ENCODE peak calls at places on chromosomes 11 and 22, in five cellular contexts. B, G, H, A and S are unnamed samples.
A peak's percentile ranks its signal among the peaks of the same experiment; 100 is the strongest.

GRCh38 chr11:10390375-10390774 is 64.7 kb upstream of the AMPD3 start:
- DNase-seq in B (no peak), G (no peak), H (no peak), A (peak; percentile 89), S (no peak)

GRCh38 chr11:20973959-20974358 is 304.6 kb downstream of the NELL1 start:
- DNase-seq in B (no peak), G (no peak), H (no peak), A (no peak), S (no peak)

GRCh38 chr11:65981101-65981740 is 19.7 kb downstream of the SART1 start:
- DNase-seq in B (no peak), G (no peak), H (no peak), A (no peak), S (no peak)

GRCh38 chr11:134170909-134171281 is 52.9 kb downstream of the NCAPD3 start:
- DNase-seq in B (no peak), G (no peak), H (no peak), A (no peak), S (no peak)

GRCh38 chr11:131712897-131713296 is 342.5 kb downstream of the NTM start:
- DNase-seq in B (no peak), G (no peak), H (no peak), A (no peak), S (no peak)

GRCh38 chr22:25013634-25014033 is 61.1 kb downstream of the KIAA1671 start:
- DNase-seq in B (no peak), G (no peak), H (no peak), A (no peak), S (no peak)

GRCh38 chr11:85965202-85965601 is 103.7 kb downstream of the PICALM start:
- DNase-seq in B (no peak), G (no peak), H (no peak), A (no peak), S (no peak)

GRCh38 chr11:22920939-22921565 is 60.8 kb upstream of the CCDC179 start:
- DNase-seq in B (no peak), G (no peak), H (no peak), A (peak; percentile 7), S (no peak)

GRCh38 chr11:2888266-2888968 is 2.8 kb upstream of the CDKN1C start:
- DNase-seq in B (peak; percentile 94), G (peak; percentile 97), H (peak; percentile 95), A (peak; percentile 90), S (peak; percentile 91)

GRCh38 chr11:83895516-83895915 is 609.3 kb upstream of the CCDC90B start:
- DNase-seq in B (no peak), G (no peak), H (no peak), A (no peak), S (no peak)

GRCh38 chr11:10777806-10778205 is 26.8 kb downstream of the CTR9 start:
- DNase-seq in B (no peak), G (no peak), H (no peak), A (no peak), S (no peak)

GRCh38 chr22:48493733-48494132 is 1333.9 kb downstream of the BRD1 start:
- DNase-seq in B (no peak), G (peak; percentile 37), H (no peak), A (no peak), S (no peak)

GRCh38 chr11:18168372-18168771 is 4.3 kb upstream of the MRGPRX4 start:
- DNase-seq in B (no peak), G (no peak), H (no peak), A (no peak), S (no peak)

GRCh38 chr11:18172686-18173085 is at the start of gene MRGPRX4:
- DNase-seq in B (no peak), G (no peak), H (no peak), A (no peak), S (no peak)

GRCh38 chr11:18173225-18173866 is 709 bp downstream of the MRGPRX4 start:
- DNase-seq in B (no peak), G (no peak), H (no peak), A (no peak), S (no peak)

GRCh38 chr11:18171377-18172000 is 1.1 kb upstream of the MRGPRX4 start:
- DNase-seq in B (no peak), G (no peak), H (no peak), A (no peak), S (no peak)
- TF ChIP-seq CTCF in B (no peak), G (peak; percentile 51), H (no peak), A (peak; percentile 16), S (no peak)

GRCh38 chr11:113314065-113314388 is 356 bp upstream of the TTC12 start:
- DNase-seq in B (no peak), G (no peak), H (no peak), A (no peak), S (no peak)

GRCh38 chr11:113316251-113316650 is 1.9 kb downstream of the TTC12 start:
- DNase-seq in B (no peak), G (no peak), H (no peak), A (no peak), S (no peak)

GRCh38 chr11:113314389-113315301 is at the start of gene TTC12:
- DNase-seq in B (peak; percentile 94), G (peak; percentile 98), H (peak; percentile 93), A (peak; percentile 89), S (peak; percentile 95)

GRCh38 chr11:113311536-113311935 is 2.8 kb upstream of the TTC12 start:
- DNase-seq in B (no peak), G (no peak), H (no peak), A (no peak), S (no peak)

DNA sequence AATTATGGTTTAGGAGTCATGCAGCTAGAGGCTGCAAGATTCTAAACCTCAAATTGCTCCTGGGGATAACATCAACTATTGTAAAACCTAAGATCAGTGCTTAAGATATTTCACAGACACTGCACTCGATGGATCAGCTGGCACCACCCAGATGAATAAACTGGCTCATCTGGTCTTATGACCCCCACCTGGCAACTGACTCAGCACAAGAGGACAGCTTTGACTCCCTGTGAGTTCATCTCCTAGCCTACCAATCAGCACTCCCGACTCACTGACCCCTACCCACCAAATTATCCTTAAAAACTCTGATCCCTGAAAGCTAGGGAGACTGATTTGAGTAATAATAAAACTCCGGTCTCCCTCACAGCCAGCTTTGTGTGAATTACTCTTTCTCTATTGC is 782 bp upstream of the TTC12 start:
- DNase-seq in B (no peak), G (no peak), H (no peak), A (no peak), S (no peak)
- H3K4me3 ChIP-seq in B (no peak overlapping the region), G (no peak overlapping the region), H (peak overlapping the region; percentile 72), A (no peak overlapping the region), S (peak overlapping the region; percentile 77)

GRCh38 chr22:41840216-41840615 is 7.3 kb downstream of the SREBF2 start:
- DNase-seq in B (no peak), G (no peak), H (no peak), A (no peak), S (no peak)
- H3K27ac ChIP-seq in B (no peak overlapping the region), G (no peak overlapping the region), H (peak overlapping the region; percentile 74), A (peak overlapping the region; percentile 84), S (no peak overlapping the region)

GRCh38 chr11:119044708-119045107 is 12.3 kb downstream of the HYOU1 start:
- DNase-seq in B (no peak), G (peak; percentile 30), H (no peak), A (no peak), S (no peak)
- TF ChIP-seq CTCF in B (no peak), G (no peak), H (no peak), A (no peak), S (no peak)

GRCh38 chr11:62806611-62807121 is 1.4 kb upstream of the NXF1 start:
- DNase-seq in B (no peak), G (no peak), H (no peak), A (no peak), S (no peak)
- H3K4me3 ChIP-seq in B (no peak overlapping the region), G (no peak overlapping the region), H (no peak overlapping the region), A (no peak overlapping the region), S (no peak overlapping the region)

GRCh38 chr11:118108513-118108912 is 21.8 kb upstream of the SMIM35 start:
- DNase-seq in B (no peak), G (no peak), H (no peak), A (no peak), S (no peak)
- H3K27ac ChIP-seq in B (no peak overlapping the region), G (no peak overlapping the region), H (no peak overlapping the region), A (no peak overlapping the region), S (no peak overlapping the region)

DNA sequence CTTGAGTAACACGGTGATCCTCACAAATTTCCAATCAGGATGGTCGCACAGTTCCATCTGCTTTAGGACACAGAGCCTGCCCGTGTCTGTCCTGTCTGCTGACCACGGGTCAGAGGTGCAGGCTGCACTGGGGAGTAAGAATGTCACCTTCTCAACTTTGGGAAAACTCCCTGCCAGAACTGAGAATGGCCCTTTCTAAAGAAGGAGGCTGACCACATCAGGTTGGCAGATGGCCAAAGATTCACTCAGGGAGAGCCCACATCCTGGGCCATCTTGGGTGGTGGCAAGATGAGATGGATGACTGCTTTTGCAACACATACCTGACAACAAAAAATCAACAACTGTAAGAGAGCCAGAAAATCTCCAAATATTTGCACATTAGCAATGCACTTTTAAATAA is 101.9 kb downstream of the IGLL1 start:
- DNase-seq in B (no peak), G (no peak), H (no peak), A (no peak), S (no peak)
- TF ChIP-seq CTCF in B (no peak), G (no peak), H (no peak), A (no peak), S (no peak)